ENCODE peak calls at places on chromosomes 1 and 21, in nine cellular contexts. P, W, L, X, K, E, H, T and I are unnamed samples.

GRCh38 chr21:33769057-33769456 is 126.8 kb downstream of the ITSN1 start:
- DNase-seq in H (no peak), W (no peak), E (no peak), X (no peak), L (no peak), K (no peak), T (no peak), P (no peak), I (no peak)

GRCh38 chr1:8910914-8911313 is 32.4 kb upstream of the ENO1 start:
- DNase-seq in H (no peak), X (no peak), T (no peak), E (no peak), L (no peak), P (no peak), W (no peak), K (no peak), I (no peak)

GRCh38 chr1:186763107-186763506 is 65.6 kb upstream of the PLA2G4A start:
- DNase-seq in H (no peak), L (peak; percentile 11), T (peak; percentile 74), P (no peak), K (no peak), E (peak; percentile 20), W (no peak), X (no peak), I (no peak)

GRCh38 chr1:230972855-230973271 is 5.8 kb downstream of the TTC13 start:
- DNase-seq in P (no peak), X (no peak), E (no peak), L (no peak), H (no peak), K (no peak), T (peak; percentile 53), W (no peak), I (no peak)

GRCh38 chr1:183243190-183244065 is 57.4 kb downstream of the LAMC2 start:
- DNase-seq in X (no peak), T (no peak), K (peak; percentile 74), L (peak; percentile 53), P (peak; percentile 90), H (no peak), E (no peak), W (peak; percentile 83), I (no peak)

GRCh38 chr1:41013024-41013423 is 8.5 kb downstream of the SLFNL1 start:
- DNase-seq in E (no peak), W (no peak), K (no peak), P (no peak), T (no peak), X (no peak), H (no peak), L (no peak), I (no peak)

GRCh38 chr1:117180571-117180970 is 30.2 kb downstream of the VTCN1 start:
- DNase-seq in H (peak; percentile 45), W (no peak), P (no peak), K (no peak), E (no peak), L (no peak), X (no peak), T (no peak), I (no peak)

GRCh38 chr1:20037877-20038276 is 32.1 kb upstream of the PLA2G5 start:
- DNase-seq in K (no peak), E (no peak), P (no peak), W (no peak), T (peak; percentile 29), H (no peak), L (no peak), X (no peak), I (no peak)

GRCh38 chr1:227816750-227817446 is 1.4 kb downstream of the PRSS38 start:
- DNase-seq in L (no peak), H (no peak), E (no peak), W (no peak), X (no peak), K (no peak), T (no peak), P (no peak), I (no peak)

GRCh38 chr1:246450485-246451251 is 56.4 kb downstream of the SMYD3 start:
- DNase-seq in W (no peak), L (peak; percentile 54), K (no peak), E (no peak), P (no peak), X (peak; percentile 26), H (peak; percentile 11), T (peak; percentile 52), I (no peak)

GRCh38 chr1:21301794-21302440 is 11.7 kb upstream of the ECE1 start:
- DNase-seq in W (no peak), P (no peak), H (no peak), E (no peak), K (no peak), X (no peak), L (no peak), T (no peak), I (no peak)

GRCh38 chr1:93775224-93775623 is 93.6 kb upstream of the BCAR3 start:
- DNase-seq in X (no peak), K (no peak), H (no peak), T (peak; percentile 69), P (no peak), E (no peak), L (no peak), W (no peak), I (peak; percentile 51)

DNA sequence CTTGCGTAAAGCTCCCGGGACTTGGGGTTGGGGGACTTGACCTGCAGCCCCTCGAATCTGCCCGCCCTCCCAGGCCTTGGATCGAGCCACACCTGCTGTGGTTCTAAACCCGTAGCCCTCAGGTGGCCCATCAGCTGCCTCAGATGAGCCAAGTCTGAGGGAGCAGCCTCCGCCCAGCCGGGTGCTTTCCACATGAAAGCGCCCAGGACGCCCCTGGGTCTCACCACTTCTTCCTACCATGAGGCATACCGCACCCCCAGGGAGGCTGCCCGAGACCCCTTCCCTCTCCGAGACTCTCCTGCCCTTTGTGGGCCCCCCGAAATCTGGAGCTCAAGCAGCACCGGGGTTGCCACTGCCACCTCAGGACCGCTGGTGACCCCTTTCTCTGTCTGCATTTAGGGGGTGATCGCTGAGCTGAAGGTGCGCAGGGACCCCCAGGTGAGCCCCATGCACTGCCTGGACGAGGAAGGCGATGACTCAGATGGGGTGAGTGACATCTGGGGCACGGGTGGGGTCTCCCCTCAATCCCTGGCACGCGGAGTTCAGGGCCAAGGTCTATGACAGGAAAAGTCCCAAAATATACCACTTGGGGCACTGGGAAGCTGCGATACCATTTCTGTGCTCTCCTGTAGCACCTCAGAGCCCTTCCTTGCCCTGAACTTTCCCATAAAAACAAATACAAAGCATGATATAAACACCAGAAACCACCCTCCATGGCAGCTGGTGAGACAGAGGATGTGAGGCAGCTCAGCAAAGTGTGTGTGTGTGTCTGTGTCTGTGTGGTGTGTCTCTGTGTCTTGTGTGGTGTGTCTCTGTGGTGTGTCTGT is 68.5 kb downstream of the SLC19A1 start:
- DNase-seq in X (no peak), T (no peak), P (no peak), H (no peak), W (no peak), E (no peak), K (no peak), L (peak; percentile 39), I (no peak)
- TF ChIP-seq CTCF in X (no peak), T (no peak), P (no peak), H (no peak), W (no peak), E (peak; percentile 9), K (no peak), L (no peak), I (no peak)

DNA sequence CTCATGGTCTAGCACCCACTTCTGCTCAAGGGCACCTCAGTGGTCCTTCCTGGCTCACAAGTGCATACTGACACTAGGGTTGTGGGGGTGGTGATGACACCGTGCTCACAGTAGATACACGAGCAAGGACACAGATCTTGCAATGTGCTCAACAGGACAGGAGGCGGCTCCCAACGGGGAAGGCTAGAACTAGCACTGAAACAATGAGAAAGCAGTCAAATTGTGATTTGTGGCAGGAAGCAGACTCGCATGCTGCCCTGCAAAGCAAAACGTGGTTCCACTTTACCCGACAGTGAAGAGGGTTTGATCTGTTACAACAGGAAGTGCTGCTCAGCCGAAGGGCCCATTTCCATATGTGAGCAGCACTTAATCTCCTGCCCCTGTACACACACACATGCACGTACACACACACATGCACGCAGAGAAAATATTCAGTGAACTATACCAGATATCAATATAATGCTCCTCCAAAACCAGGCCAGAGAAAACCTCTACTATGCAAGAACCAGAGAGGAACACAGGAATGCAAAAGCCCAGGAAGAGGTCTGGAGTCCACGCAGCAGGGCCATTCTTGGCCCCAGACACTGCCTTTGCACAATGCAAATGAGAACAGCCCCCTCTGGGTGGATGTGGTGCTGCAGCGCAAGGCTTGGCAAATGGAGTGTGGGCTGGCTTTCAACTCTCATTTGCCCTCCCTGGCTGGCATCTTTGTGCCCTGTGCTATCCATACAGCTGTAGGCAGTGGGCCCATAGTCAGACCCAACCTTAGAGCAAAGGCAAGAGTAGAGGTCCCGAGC is 47.1 kb downstream of the KANK4 start:
- DNase-seq in K (no peak), T (no peak), W (no peak), E (no peak), X (no peak), H (peak; percentile 38), P (no peak), L (no peak), I (no peak)
- TF ChIP-seq CTCF in K (no peak), T (no peak), W (no peak), E (no peak), X (no peak), H (peak; percentile 37), P (no peak), L (no peak), I (no peak)

GRCh38 chr1:57966340-57966739 is 542.5 kb upstream of the DAB1 start:
- DNase-seq in K (no peak), W (no peak), T (no peak), P (no peak), H (no peak), E (no peak), X (no peak), L (no peak), I (no peak)
- TF ChIP-seq CTCF in K (no peak), W (no peak), T (no peak), P (no peak), H (no peak), E (no peak), X (no peak), L (no peak), I (no peak)

GRCh38 chr1:195345149-195345548 is 1263.1 kb downstream of the KCNT2 start:
- DNase-seq in L (no peak), E (no peak), H (peak; percentile 52), K (no peak), P (no peak), W (no peak), X (peak; percentile 53), T (no peak), I (no peak)
- TF ChIP-seq CTCF in L (no peak), E (no peak), H (peak; percentile 64), K (no peak), P (no peak), W (no peak), X (no peak), T (no peak), I (no peak)

DNA sequence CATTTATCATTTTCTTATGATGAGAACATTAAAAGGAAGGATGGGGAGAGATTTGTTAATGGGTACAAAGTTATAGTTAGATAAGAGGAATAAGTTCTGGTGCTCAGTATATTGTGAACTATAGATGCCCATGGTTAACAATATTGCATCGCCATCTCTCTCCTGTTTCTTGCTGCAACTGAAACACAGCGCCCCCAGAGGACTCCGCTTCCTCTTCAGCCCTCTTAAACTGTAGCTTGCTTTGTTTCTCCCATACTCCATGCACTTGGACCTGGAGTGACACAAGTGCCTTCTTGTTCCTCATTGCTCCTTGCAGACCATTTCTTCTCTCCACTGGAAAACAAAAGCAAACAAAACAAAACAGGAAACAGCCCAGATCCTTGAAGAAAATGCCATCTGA is 70.1 kb upstream of the NTPCR start:
- DNase-seq in K (no peak), X (peak; percentile 69), L (peak; percentile 44), H (peak; percentile 40), E (no peak), T (peak; percentile 60), P (no peak), W (no peak), I (peak; percentile 63)
- TF ChIP-seq CTCF in K (peak; percentile 65), X (peak; percentile 70), L (peak; percentile 26), H (peak; percentile 71), E (peak; percentile 63), T (peak; percentile 92), P (peak; percentile 33), W (no peak), I (peak; percentile 64)